ENCODE peak calls at places on chromosomes 3 and 15, in five cellular contexts. K is K562, J is HepG2, Y is GM12878, N is H1. A is an unnamed sample.
A peak's percentile ranks its signal among the peaks of the same experiment; 100 is the strongest.

GRCh38 chr3:196499807-196500524 is 3.6 kb downstream of the RNF168 start:
- DNase-seq in N (no peak), J (no peak), K (no peak), Y (no peak), A (no peak)

GRCh38 chr3:5095879-5096278 is 26.2 kb upstream of the ARL8B start:
- DNase-seq in N (peak; percentile 76), Y (no peak), J (no peak), K (no peak), A (no peak)

GRCh38 chr3:177567833-177568232 is 370.6 kb upstream of the TBL1XR1 start:
- DNase-seq in N (no peak), Y (no peak), J (no peak), K (no peak), A (no peak)

GRCh38 chr3:59308001-59308400 is 258.2 kb upstream of the CFAP20DC start:
- DNase-seq in N (no peak), K (no peak), J (no peak), Y (no peak), A (no peak)

GRCh38 chr3:156291269-156292123 is 171.1 kb downstream of the KCNAB1 start:
- DNase-seq in K (no peak), N (peak; percentile 69), Y (no peak), J (no peak), A (no peak)

GRCh38 chr3:114213669-114214541 is 23.5 kb downstream of the ZNF80 start:
- DNase-seq in N (no peak), K (no peak), Y (peak; percentile 84), J (no peak), A (no peak)

GRCh38 chr15:33852570-33852969 is 115.7 kb upstream of the CHRM5 start:
- DNase-seq in K (no peak), N (no peak), Y (no peak), J (no peak), A (no peak)

GRCh38 chr3:167700926-167701325 is 33.8 kb downstream of the PDCD10 start:
- DNase-seq in N (no peak), J (no peak), Y (no peak), K (no peak), A (no peak)

GRCh38 chr3:149441662-149442442 is 32.6 kb upstream of the TM4SF4 start:
- DNase-seq in K (no peak), N (no peak), Y (no peak), J (no peak), A (no peak)

GRCh38 chr3:195148553-195148952 is 122.4 kb downstream of the XXYLT1 start:
- DNase-seq in K (no peak), Y (no peak), N (no peak), J (no peak), A (no peak)

GRCh38 chr3:195150194-195151118 is 120.5 kb downstream of the XXYLT1 start:
- DNase-seq in N (peak; percentile 55), J (no peak), K (peak; percentile 70), Y (no peak), A (no peak)

GRCh38 chr3:195151402-195151801 is 119.6 kb downstream of the XXYLT1 start:
- DNase-seq in N (no peak), K (no peak), Y (no peak), J (no peak), A (no peak)

GRCh38 chr3:195147649-195148121 is 123.3 kb downstream of the XXYLT1 start:
- DNase-seq in N (no peak), J (no peak), Y (peak; percentile 91), K (no peak), A (no peak)

GRCh38 chr3:195149292-195149691 is 121.7 kb downstream of the XXYLT1 start:
- DNase-seq in Y (no peak), N (no peak), J (no peak), K (no peak), A (no peak)
- TF ChIP-seq POLR2A in Y (peak; percentile 68), N (no peak), J (no peak), K (no peak), A (no peak)

GRCh38 chr3:25454411-25454927 is 26.4 kb downstream of the RARB start:
- DNase-seq in N (no peak), K (no peak), Y (no peak), J (no peak), A (no peak)
- TF ChIP-seq ATF3 in N (no peak), K (no peak), Y (no peak), J (no peak), A (no peak)

DNA sequence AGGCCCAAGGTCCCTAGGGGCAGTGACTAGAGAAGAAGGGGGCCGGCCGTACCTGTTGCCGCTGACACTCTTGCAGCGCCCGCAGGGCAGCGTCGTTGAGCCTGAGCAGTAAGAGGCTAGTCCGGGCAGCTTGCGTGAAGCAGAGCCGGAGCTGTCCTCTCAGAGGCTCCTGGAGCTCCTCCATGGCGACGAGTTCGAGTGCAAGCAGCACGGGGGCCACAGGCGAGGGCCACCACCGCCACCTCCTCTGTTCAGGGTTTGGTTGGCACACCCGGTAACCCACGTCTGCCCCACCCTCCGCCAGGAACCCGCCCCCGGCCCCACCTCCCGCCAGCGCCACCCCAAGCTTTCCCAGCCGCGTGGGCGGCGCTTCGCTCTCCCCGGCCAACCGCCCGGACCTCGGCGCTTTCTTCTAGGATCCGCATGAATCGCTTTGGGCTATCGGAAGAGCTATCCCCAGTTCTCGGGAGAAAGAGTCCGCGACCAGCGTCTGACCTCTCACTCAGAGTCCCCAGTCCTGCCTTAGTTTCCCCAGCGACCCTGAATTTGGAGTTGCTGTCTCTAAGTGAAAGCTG is at the start of gene ELL3:
- DNase-seq in Y (no peak), J (peak; percentile 56), N (no peak), K (peak; percentile 63), A (peak; percentile 69)
- TF ChIP-seq POLR2A in Y (peak; percentile 70), J (peak; percentile 83), N (no peak), K (peak; percentile 50), A (peak; percentile 16)

GRCh38 chr15:94230436-94230885 is 900 bp upstream of the MCTP2 start:
- DNase-seq in K (no peak), J (no peak), N (no peak), Y (no peak), A (no peak)

GRCh38 chr15:94231728-94232086 is 346 bp downstream of the MCTP2 start:
- DNase-seq in N (no peak), Y (no peak), J (peak; percentile 7), K (no peak), A (no peak)

GRCh38 chr15:94230886-94231727 is at the start of gene MCTP2:
- DNase-seq in J (peak; percentile 62), Y (peak; percentile 57), K (no peak), N (peak; percentile 85), A (peak; percentile 80)

GRCh38 chr15:94232107-94232506 is 746 bp downstream of the MCTP2 start:
- DNase-seq in Y (peak; percentile 28), J (no peak), K (no peak), N (no peak), A (no peak)

DNA sequence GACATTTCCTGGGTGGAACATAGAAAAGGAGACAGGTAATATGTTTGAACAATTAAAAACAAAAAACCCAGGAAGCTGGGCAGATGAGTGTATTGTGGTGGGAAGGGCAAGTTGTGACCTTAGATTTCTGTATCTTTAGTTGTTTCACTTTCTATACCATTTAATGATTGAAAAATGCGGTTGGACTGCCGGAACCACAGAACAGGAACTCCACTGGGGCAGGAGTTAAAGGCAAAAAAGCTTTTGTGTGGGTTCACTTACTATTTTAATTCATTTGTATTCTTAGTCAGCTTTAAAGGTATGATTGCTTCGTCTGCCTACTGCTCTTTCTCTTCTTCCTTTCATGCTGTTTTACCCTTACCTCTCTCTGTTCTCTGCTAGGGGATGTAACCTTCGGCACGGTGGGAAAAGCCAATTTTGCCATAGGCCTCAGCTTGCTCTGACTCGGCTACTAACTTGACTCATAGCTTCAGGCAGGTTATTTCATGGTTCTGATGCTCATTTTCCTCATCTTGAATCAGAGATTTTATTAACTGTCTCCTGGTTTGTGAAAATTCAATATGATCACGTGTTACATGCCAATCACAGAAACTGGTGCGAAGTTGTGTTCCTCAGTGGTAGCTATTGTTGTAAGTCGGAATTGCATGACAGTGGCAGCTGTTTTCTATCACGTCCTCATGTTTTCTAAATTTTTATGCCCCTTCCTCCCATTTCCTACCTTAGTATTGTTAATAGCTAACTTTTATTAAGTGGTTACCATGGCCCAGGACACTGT is 1.6 kb upstream of the MCTP2 start:
- DNase-seq in Y (peak; percentile 70), J (no peak), N (no peak), K (no peak), A (no peak)
- TF ChIP-seq ATF3 in Y (no peak), J (no peak), N (no peak), K (no peak), A (no peak)

GRCh38 chr3:87173776-87174175 is 53.3 kb upstream of the CHMP2B start:
- DNase-seq in J (no peak), K (no peak), Y (no peak), N (no peak), A (no peak)
- TF ChIP-seq POLR2A in J (no peak), K (no peak), Y (no peak), N (no peak), A (no peak)

DNA sequence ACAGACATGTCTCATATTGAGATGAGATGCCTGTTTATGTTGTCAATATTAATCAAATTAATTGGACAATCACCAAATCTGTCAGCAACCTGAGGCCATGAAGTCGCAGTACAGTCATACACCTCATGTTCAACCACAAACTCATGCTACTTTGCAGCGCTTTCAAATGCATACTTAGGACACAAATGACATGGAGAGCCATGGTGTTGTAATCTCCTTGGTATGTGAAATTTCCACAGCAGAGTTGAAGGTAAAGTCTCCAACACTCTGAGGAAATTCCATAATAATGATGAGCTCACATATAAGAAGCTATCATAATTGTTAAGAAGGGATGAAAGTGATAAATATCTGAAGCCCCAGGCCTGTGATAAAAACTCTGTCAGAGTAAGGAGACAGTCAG is 873.9 kb downstream of the MCTP2 start:
- DNase-seq in K (no peak), J (no peak), Y (no peak), N (no peak), A (no peak)
- TF ChIP-seq ATF3 in K (no peak), J (no peak), Y (no peak), N (no peak), A (no peak)

GRCh38 chr15:73683624-73684536 is at the start of gene CD276:
- DNase-seq in J (peak; percentile 61), Y (no peak), N (peak; percentile 80), K (peak; percentile 86), A (peak; percentile 45)
- TF ChIP-seq POLR2A in J (peak; percentile 69), Y (peak; percentile 25), N (peak; percentile 29), K (no peak), A (no peak)

DNA sequence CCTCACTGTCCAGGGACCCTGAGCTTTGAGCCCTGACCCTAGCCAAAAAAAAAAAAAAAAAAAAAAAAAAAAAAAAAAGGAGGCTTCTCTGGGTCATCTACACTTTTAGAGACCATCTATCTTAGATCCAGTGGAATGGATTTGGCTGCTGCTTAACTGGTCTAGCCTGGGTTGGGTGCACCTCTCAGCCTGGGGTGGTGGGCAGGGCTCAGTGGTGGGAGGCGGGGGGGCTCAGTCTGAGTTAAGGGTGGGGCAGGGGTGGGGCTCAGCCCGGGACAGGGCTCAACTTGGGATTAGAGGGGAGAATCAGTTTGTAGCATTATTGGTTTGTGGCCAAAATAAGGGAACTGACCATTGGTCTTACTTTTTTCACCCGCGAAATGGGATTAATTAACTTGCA is 139.2 kb downstream of the TPRA1 start:
- DNase-seq in N (no peak), K (no peak), J (no peak), Y (no peak), A (no peak)
- TF ChIP-seq ATF3 in N (no peak), K (no peak), J (no peak), Y (no peak), A (no peak)

GRCh38 chr3:64684715-64685261 is 3.0 kb downstream of the ADAMTS9 start:
- DNase-seq in J (no peak), Y (no peak), K (no peak), N (peak; percentile 61), A (no peak)
- TF ChIP-seq POLR2A in J (no peak), Y (no peak), K (no peak), N (no peak), A (no peak)

A was measured in HCT116.